ENCODE peak calls at places on chromosomes 1 and 21, in six cellular contexts. D is A673, I is MM.1S, M is heart left ventricle, E is spleen, U is AG04450. G is an unnamed sample.
A peak's percentile ranks its signal among the peaks of the same experiment; 100 is the strongest.

GRCh38 chr1:152042030-152042429 is 5.2 kb upstream of the S100A11 start:
- DNase-seq in M (no peak), I (no peak), U (no peak), E (no peak), D (no peak), G (no peak)

GRCh38 chr1:201267481-201268229 is 15.7 kb upstream of the PKP1 start:
- DNase-seq in D (no peak), U (no peak), E (peak; percentile 14), I (no peak), M (no peak), G (no peak)

GRCh38 chr1:246582301-246583055 is 16.2 kb downstream of the CNST start:
- DNase-seq in I (no peak), E (no peak), M (no peak), D (no peak), U (no peak), G (no peak)

GRCh38 chr1:209076688-209077087 is 506.8 kb upstream of the CAMK1G start:
- DNase-seq in E (no peak), U (no peak), I (peak; percentile 41), M (no peak), D (peak; percentile 50), G (no peak)

GRCh38 chr1:54850082-54850730 is 36.8 kb downstream of the DHCR24 start:
- DNase-seq in U (no peak), D (no peak), I (no peak), M (no peak), E (no peak), G (no peak)

GRCh38 chr1:30404341-30404740 is 319.0 kb downstream of the MATN1 start:
- DNase-seq in M (no peak), E (peak; percentile 49), I (no peak), D (no peak), U (no peak), G (no peak)

GRCh38 chr1:42888013-42888633 is 41.7 kb downstream of the ZNF691 start:
- DNase-seq in E (no peak), U (no peak), I (no peak), M (no peak), D (no peak), G (no peak)

GRCh38 chr1:119742193-119742592 is 26.5 kb downstream of the HMGCS2 start:
- DNase-seq in M (peak; percentile 55), U (no peak), I (no peak), E (no peak), D (no peak), G (no peak)

GRCh38 chr1:220894924-220895256 is 15.6 kb downstream of the HLX start:
- DNase-seq in E (no peak), D (no peak), M (no peak), I (no peak), U (no peak), G (no peak)
- H3K4me3 ChIP-seq in E (no peak overlapping the region), D (no peak overlapping the region), M (no peak overlapping the region), I (no peak overlapping the region), U (no peak overlapping the region), G (no peak overlapping the region)

DNA sequence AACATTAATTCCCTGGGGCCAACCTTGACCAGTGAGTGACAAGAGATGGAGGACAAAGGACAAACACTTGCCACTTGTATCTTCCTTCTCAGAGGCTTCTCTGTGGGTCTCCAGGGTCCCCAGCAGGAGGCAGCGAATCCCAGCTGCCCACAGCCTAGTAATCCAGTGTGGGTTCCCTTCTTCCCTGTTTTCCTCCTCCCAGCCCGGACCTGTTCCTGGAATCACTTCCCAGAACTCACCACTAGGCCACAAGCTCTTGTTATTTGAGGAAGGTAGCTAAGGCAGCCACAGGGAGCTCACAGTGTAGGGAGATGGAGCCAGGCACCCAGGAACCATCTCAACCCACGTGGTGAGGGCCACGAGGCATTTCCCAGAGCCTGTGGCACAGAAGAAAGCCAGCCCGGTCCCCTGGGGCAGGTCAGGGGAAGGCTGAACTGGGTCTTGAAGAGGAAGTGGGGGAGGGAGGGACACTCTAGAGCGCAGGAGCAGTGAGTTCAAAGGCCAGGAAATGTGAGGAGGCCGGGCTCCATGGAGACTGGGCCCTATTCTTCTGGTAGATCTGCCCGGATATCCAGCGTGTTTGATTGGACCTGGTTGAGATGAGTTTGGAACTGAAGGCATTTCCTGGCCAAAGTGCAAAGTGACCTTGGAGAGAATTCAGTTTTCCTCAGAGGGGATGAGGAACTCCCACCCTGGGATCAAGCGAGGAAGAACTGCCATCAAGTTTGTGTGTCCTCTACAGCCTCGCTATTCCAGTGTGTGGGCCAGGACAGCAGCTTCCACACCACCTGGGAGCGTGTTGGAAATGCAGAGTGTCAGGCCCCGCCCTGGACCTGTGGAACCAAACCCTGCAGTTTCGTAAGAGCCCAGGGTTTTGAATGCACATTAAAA is 20.3 kb upstream of the C2CD2 start:
- DNase-seq in D (no peak), I (no peak), E (no peak), U (no peak), M (peak; percentile 58), G (no peak)
- TF ChIP-seq CTCF in D (peak; percentile 32), I (peak; percentile 5), E (peak; percentile 24), U (peak; percentile 8), M (peak; percentile 8), G (no peak)

GRCh38 chr1:202642212-202642611 is 68.0 kb downstream of the SYT2 start:
- DNase-seq in M (no peak), D (no peak), E (no peak), U (no peak), I (no peak), G (no peak)

GRCh38 chr1:202645097-202645476 is 65.2 kb downstream of the SYT2 start:
- DNase-seq in D (no peak), I (no peak), M (no peak), E (no peak), U (no peak), G (no peak)

GRCh38 chr1:202643397-202644218 is 66.6 kb downstream of the SYT2 start:
- DNase-seq in I (no peak), E (no peak), D (no peak), U (no peak), M (no peak), G (no peak)

GRCh38 chr1:202642619-202643291 is 67.5 kb downstream of the SYT2 start:
- DNase-seq in I (no peak), E (no peak), U (no peak), M (no peak), D (no peak), G (no peak)

GRCh38 chr1:202644219-202645096 is 65.8 kb downstream of the SYT2 start:
- DNase-seq in I (no peak), E (no peak), D (no peak), U (no peak), M (no peak), G (no peak)
- H3K4me3 ChIP-seq in I (no peak overlapping the region), E (no peak overlapping the region), D (no peak overlapping the region), U (no peak overlapping the region), M (no peak overlapping the region), G (no peak overlapping the region)

GRCh38 chr1:14769486-14770274 is 171.2 kb downstream of the KAZN start:
- DNase-seq in U (no peak), D (no peak), E (no peak), M (no peak), I (no peak), G (no peak)
- TF ChIP-seq CTCF in U (no peak), D (peak; percentile 30), E (no peak), M (no peak), I (peak; percentile 8), G (peak; percentile 25)

GRCh38 chr1:10529772-10530171 is 55.0 kb downstream of the PEX14 start:
- DNase-seq in I (no peak), U (no peak), D (no peak), M (no peak), E (no peak), G (no peak)
- H3K4me3 ChIP-seq in I (no peak overlapping the region), U (no peak overlapping the region), D (no peak overlapping the region), M (no peak overlapping the region), E (no peak overlapping the region), G (no peak overlapping the region)

GRCh38 chr1:27574871-27575831 is 28.8 kb downstream of the AHDC1 start:
- DNase-seq in M (peak; percentile 86), E (no peak), I (no peak), U (peak; percentile 54), D (peak; percentile 75), G (no peak)
- TF ChIP-seq CTCF in M (peak; percentile 38), E (no peak), I (peak; percentile 10), U (peak; percentile 44), D (peak; percentile 54), G (peak; percentile 29)

DNA sequence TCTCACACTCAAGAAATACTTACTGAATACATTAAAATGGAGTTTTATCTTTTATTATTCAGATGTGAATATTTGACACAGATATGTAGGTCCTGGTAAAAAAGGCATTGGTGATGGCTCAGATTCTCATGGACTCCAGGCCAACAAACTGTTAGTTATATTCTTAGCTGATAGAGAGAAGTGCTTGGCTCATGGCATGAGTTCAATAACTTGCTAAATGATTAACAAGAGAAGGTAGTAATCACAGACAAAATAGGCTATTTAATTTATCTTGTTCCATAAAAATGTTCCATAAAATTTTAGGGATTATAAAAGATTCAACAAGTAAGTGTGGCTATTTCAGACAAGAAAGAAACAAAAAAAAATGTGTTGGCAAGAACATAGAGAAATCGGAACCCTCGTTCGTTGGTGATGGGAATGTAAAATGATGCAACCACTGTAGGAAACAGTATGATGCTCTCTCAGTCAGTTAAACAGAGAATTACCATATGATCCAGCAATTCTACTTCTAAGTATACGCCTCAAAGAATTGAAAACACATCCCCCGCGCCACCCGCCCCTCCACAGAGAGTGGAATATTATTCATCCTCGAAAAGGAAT is 737.8 kb upstream of the ADAMTS5 start:
- DNase-seq in M (no peak), E (no peak), D (no peak), I (no peak), U (no peak), G (no peak)
- H3K4me3 ChIP-seq in M (no peak overlapping the region), E (no peak overlapping the region), D (no peak overlapping the region), I (no peak overlapping the region), U (no peak overlapping the region), G (no peak overlapping the region)

G was measured in GM12864.